ENCODE peak calls at places on chromosomes 2 and 18, in nine cellular contexts. B is HL-60, O is fibroblast of pulmonary artery, Z is Peyer's patch, K is nephron progenitor cell, D is kidney, I is GM06990, V is fibroblast of the aortic adventitia, G is GM12865. J is an unnamed sample.

GRCh38 chr2:234488913-234489451 is 7.9 kb downstream of the ARL4C start:
- DNase-seq in B (no peak), O (no peak), Z (peak; percentile 59), K (no peak), D (no peak), I (peak; percentile 25), V (no peak), G (peak; percentile 89), J (no peak)

GRCh38 chr2:42809876-42810125 is 17.4 kb upstream of the HAAO start:
- DNase-seq in B (no peak), O (peak; percentile 84), Z (peak; percentile 74), K (peak; percentile 78), D (peak; percentile 96), I (no peak), V (peak; percentile 79), G (peak; percentile 94), J (no peak)

GRCh38 chr2:236794074-236794473 is 224.4 kb downstream of the ACKR3 start:
- DNase-seq in B (no peak), O (no peak), Z (no peak), K (no peak), D (no peak), I (no peak), V (peak; percentile 21), G (no peak), J (peak; percentile 73)

GRCh38 chr2:196263181-196263747 is 91.9 kb upstream of the STK17B start:
- DNase-seq in B (no peak), O (no peak), Z (peak; percentile 59), K (no peak), D (no peak), I (no peak), V (no peak), G (peak; percentile 82), J (peak; percentile 95)

GRCh38 chr2:18077724-18078123 is 199.3 kb downstream of the KCNS3 start:
- DNase-seq in B (peak; percentile 7), O (peak; percentile 19), Z (no peak), K (no peak), D (no peak), I (no peak), V (peak; percentile 33), G (no peak), J (peak; percentile 34)

GRCh38 chr2:62423883-62424458 is 82.0 kb downstream of the TMEM17 start:
- DNase-seq in B (no peak), O (peak; percentile 28), Z (no peak), K (no peak), D (no peak), I (no peak), V (peak; percentile 17), G (no peak), J (no peak)

GRCh38 chr2:9398881-9399805 is 24.2 kb downstream of the ITGB1BP1 start:
- DNase-seq in B (no peak), O (no peak), Z (no peak), K (no peak), D (peak; percentile 80), I (no peak), V (no peak), G (no peak), J (no peak)

GRCh38 chr18:62781893-62782292 is 66.6 kb downstream of the PHLPP1 start:
- DNase-seq in B (peak; percentile 28), O (peak; percentile 92), Z (no peak), K (no peak), D (no peak), I (no peak), V (peak; percentile 76), G (no peak), J (peak; percentile 82)

GRCh38 chr18:3099327-3099726 is 86.4 kb upstream of the LPIN2 start:
- DNase-seq in B (no peak), O (no peak), Z (no peak), K (no peak), D (no peak), I (no peak), V (no peak), G (no peak), J (no peak)

GRCh38 chr18:3100498-3101132 is 87.7 kb upstream of the LPIN2 start:
- DNase-seq in B (no peak), O (no peak), Z (no peak), K (no peak), D (no peak), I (no peak), V (no peak), G (no peak), J (no peak)

GRCh38 chr18:3103576-3103975 is 90.6 kb upstream of the LPIN2 start:
- DNase-seq in B (no peak), O (peak; percentile 18), Z (no peak), K (no peak), D (no peak), I (no peak), V (peak; percentile 45), G (no peak), J (no peak)

GRCh38 chr18:3107740-3108151 is 94.8 kb upstream of the LPIN2 start:
- DNase-seq in B (no peak), O (no peak), Z (no peak), K (no peak), D (no peak), I (no peak), V (no peak), G (no peak), J (no peak)

DNA sequence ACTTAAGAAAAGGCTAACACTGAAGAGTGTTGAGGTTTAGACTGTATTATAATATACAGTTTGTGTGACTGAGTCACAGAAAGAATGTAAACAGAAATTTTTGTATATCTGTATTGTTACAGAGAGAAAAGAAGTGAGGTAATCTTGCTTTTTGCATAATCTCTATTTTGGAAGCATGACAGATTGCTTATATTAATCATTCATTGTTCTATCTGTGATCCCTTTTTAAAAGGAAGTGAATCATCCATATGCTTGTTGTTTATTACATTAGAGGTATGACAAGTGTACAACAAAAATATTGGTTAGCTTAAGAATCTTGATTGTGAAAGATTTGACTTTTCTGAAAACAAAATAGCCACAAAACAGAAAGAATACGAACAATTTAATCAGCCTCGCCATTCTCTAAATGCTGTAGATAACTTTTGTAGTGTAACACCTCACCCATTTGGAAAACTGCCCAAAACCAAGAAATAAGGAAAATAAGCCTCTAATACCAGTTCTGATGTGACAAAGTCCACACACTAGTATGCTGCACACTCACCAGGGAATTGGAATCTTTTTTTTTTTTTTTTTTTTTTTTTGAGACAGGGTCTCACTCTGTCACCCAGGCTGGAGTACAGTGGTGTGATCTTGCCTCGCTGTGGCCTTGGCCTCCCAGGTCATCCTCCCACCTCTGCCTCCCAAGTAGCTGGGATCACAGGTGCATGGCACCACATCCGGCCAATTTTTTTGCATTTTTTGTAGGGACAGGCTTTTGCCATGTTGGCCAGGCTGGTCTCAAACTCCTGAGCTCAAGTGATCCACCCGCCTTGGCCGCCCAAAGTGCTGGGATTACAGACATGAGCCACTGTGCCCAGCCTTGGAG is 91.5 kb upstream of the LPIN2 start:
- DNase-seq in B (no peak), O (peak; percentile 92), Z (no peak), K (no peak), D (no peak), I (no peak), V (peak; percentile 86), G (no peak), J (peak; percentile 96)
- TF ChIP-seq CTCF in B (no peak), O (no peak), Z (no peak), K (no peak), D (no peak), I (no peak), V (no peak), G (no peak), J (no peak)

DNA sequence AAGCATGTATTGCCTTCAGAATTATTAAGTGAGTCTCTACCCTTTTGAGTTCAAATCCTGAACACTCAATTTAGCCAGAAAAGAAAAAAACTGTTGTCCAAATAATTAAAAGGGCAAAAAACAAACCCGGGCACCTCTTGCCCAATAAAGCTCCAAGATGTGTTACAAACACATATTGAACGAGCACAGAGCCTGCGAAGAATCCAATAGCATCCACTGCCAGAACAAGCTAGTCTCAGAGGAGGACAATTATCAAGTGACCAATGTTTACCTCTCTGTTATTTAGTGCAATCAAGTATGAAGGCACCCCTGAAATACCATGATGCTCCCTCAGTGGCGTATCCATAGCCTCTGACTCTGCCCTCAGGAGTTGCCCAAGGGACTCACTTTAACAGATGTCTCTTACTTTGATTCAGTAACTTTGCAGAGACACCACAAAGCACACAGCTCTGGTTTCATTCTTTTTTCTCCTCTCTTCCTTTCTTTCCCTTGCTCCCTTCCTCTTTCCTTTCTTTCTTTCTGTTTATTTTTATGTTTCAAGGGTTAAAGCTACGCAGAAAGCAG is 93.5 kb upstream of the SPATS2L start:
- DNase-seq in B (no peak), O (no peak), Z (no peak), K (no peak), D (no peak), I (no peak), V (no peak), G (no peak), J (no peak)
- TF ChIP-seq CTCF in B (no peak), O (no peak), Z (no peak), K (no peak), D (no peak), I (no peak), V (no peak), G (no peak), J (no peak)

GRCh38 chr2:101308432-101309210 is at the start of gene RNF149:
- DNase-seq in B (peak; percentile 100), O (peak; percentile 93), Z (peak; percentile 91), K (peak; percentile 97), D (peak; percentile 98), I (peak; percentile 93), V (peak; percentile 90), G (peak; percentile 93), J (peak; percentile 72)
- TF ChIP-seq CTCF in B (no peak), O (no peak), Z (peak; percentile 44), K (no peak), D (no peak), I (no peak), V (no peak), G (no peak), J (no peak)

GRCh38 chr2:143572421-143572820 is 443.2 kb downstream of the ARHGAP15 start:
- DNase-seq in B (no peak), O (no peak), Z (no peak), K (no peak), D (no peak), I (no peak), V (no peak), G (no peak), J (peak; percentile 70)

GRCh38 chr2:143574069-143574468 is 444.9 kb downstream of the ARHGAP15 start:
- DNase-seq in B (no peak), O (no peak), Z (no peak), K (no peak), D (no peak), I (no peak), V (no peak), G (no peak), J (no peak)

GRCh38 chr2:143579456-143579855 is 450.2 kb downstream of the ARHGAP15 start:
- DNase-seq in B (no peak), O (no peak), Z (no peak), K (no peak), D (no peak), I (no peak), V (no peak), G (no peak), J (no peak)

GRCh38 chr2:143577489-143577888 is 448.3 kb downstream of the ARHGAP15 start:
- DNase-seq in B (no peak), O (no peak), Z (no peak), K (no peak), D (no peak), I (no peak), V (no peak), G (no peak), J (no peak)

DNA sequence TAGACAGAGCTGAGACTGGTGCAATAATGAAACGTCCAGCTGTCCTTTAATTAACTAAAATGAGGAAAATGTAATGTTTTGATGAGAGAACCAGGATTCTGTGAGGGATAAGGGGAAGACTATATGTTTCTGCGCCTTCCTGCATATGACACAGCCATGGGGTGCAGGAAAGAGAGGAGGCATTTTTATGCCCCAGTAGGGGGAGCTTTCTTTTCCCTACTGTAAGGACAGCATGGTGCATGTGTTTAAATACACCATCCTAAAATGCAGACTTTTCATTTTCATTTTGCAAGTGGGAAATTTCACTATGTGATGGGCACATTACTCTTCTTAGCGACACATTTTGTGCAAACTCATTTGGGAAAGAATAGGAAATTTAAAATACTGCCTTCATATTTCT is 446.1 kb downstream of the ARHGAP15 start:
- DNase-seq in B (no peak), O (peak; percentile 28), Z (no peak), K (no peak), D (no peak), I (no peak), V (peak; percentile 11), G (no peak), J (peak; percentile 36)
- TF ChIP-seq CTCF in B (no peak), O (peak; percentile 51), Z (no peak), K (peak; percentile 40), D (no peak), I (peak; percentile 45), V (peak; percentile 39), G (peak; percentile 10), J (peak; percentile 65)

J was measured in bronchial epithelial cell.